ENCODE peak calls at places on chromosomes 7 and 10, in eight cellular contexts. V, B, E, D, S, Y, U and K are unnamed samples.

GRCh38 chr7:4840097-4840501 is 21.7 kb downstream of the PAPOLB start:
- DNase-seq in V (no peak), B (no peak), E (no peak), D (no peak), S (no peak), Y (peak; percentile 16), U (peak; percentile 50), K (no peak)

GRCh38 chr7:130695840-130696239 is 9.5 kb upstream of the TSGA13 start:
- DNase-seq in V (peak; percentile 61), B (peak; percentile 17), E (no peak), D (peak; percentile 61), S (peak; percentile 47), Y (peak; percentile 69), U (no peak), K (peak; percentile 11)

GRCh38 chr7:47452295-47452694 is 129.6 kb downstream of the TNS3 start:
- DNase-seq in V (no peak), B (no peak), E (no peak), D (peak; percentile 64), S (peak; percentile 19), Y (peak; percentile 40), U (no peak), K (no peak)

GRCh38 chr7:120337308-120337907 is 64.4 kb downstream of the KCND2 start:
- DNase-seq in V (peak; percentile 10), B (no peak), E (no peak), D (peak; percentile 35), S (no peak), Y (peak; percentile 36), U (no peak), K (peak; percentile 12)

GRCh38 chr10:71059059-71059818 is 153.1 kb upstream of the UNC5B start:
- DNase-seq in V (peak; percentile 51), B (no peak), E (no peak), D (no peak), S (no peak), Y (no peak), U (no peak), K (no peak)

GRCh38 chr10:133113146-133113830 is 25.6 kb downstream of the ADGRA1 start:
- DNase-seq in V (no peak), B (no peak), E (no peak), D (no peak), S (no peak), Y (no peak), U (no peak), K (no peak)

GRCh38 chr7:95213148-95213547 is 111.2 kb downstream of the PON1 start:
- DNase-seq in V (peak; percentile 50), B (no peak), E (no peak), D (no peak), S (peak; percentile 4), Y (no peak), U (no peak), K (no peak)

GRCh38 chr10:71742301-71743098 is 22.9 kb upstream of the C10orf105 start:
- DNase-seq in V (no peak), B (no peak), E (no peak), D (peak; percentile 6), S (no peak), Y (peak; percentile 63), U (no peak), K (no peak)

GRCh38 chr7:25926009-25926408 is 226.0 kb upstream of the NFE2L3 start:
- DNase-seq in V (no peak), B (no peak), E (peak; percentile 15), D (peak; percentile 38), S (no peak), Y (no peak), U (no peak), K (no peak)

GRCh38 chr10:22821501-22821900 is 106.4 kb upstream of the ARMC3 start:
- DNase-seq in V (peak; percentile 52), B (peak; percentile 65), E (no peak), D (no peak), S (peak; percentile 89), Y (no peak), U (no peak), K (peak; percentile 47)

GRCh38 chr10:78035933-78036583 is 2.4 kb downstream of the RPS24 start:
- DNase-seq in V (no peak), B (no peak), E (no peak), D (no peak), S (no peak), Y (no peak), U (no peak), K (no peak)

GRCh38 chr7:24659505-24659904 is 86.3 kb downstream of the PALS2 start:
- DNase-seq in V (no peak), B (no peak), E (no peak), D (no peak), S (no peak), Y (no peak), U (no peak), K (no peak)

GRCh38 chr10:128102480-128103228 is 23.6 kb downstream of the MKI67 start:
- DNase-seq in V (no peak), B (no peak), E (no peak), D (no peak), S (no peak), Y (no peak), U (peak; percentile 70), K (no peak)

GRCh38 chr10:79286318-79286951 is 60.8 kb upstream of the PPIF start:
- DNase-seq in V (peak; percentile 42), B (no peak), E (no peak), D (peak; percentile 22), S (peak; percentile 79), Y (no peak), U (peak; percentile 91), K (peak; percentile 63)

GRCh38 chr10:98041352-98042043 is 11.1 kb upstream of the CRTAC1 start:
- DNase-seq in V (peak; percentile 68), B (peak; percentile 5), E (peak; percentile 13), D (peak; percentile 78), S (peak; percentile 50), Y (peak; percentile 71), U (peak; percentile 74), K (peak; percentile 60)

GRCh38 chr10:110547139-110547761 is 20.2 kb upstream of the SMC3 start:
- DNase-seq in V (peak; percentile 83), B (no peak), E (no peak), D (peak; percentile 70), S (peak; percentile 72), Y (peak; percentile 55), U (no peak), K (no peak)

GRCh38 chr10:14659626-14660196 is 115.0 kb downstream of the FAM107B start:
- DNase-seq in V (no peak), B (no peak), E (no peak), D (no peak), S (no peak), Y (no peak), U (peak; percentile 69), K (no peak)

GRCh38 chr7:95473276-95473985 is 12.3 kb upstream of the ASB4 start:
- DNase-seq in V (no peak), B (no peak), E (no peak), D (peak; percentile 98), S (no peak), Y (peak; percentile 87), U (no peak), K (no peak)

GRCh38 chr7:1533569-1534329 is 3.2 kb downstream of the MAFK start:
- DNase-seq in V (peak; percentile 67), B (peak; percentile 72), E (peak; percentile 82), D (no peak), S (peak; percentile 87), Y (no peak), U (no peak), K (peak; percentile 92)

GRCh38 chr10:8078027-8078426 is 23.5 kb downstream of the GATA3 start:
- DNase-seq in V (no peak), B (no peak), E (no peak), D (no peak), S (no peak), Y (no peak), U (no peak), K (no peak)